ENCODE peak calls at places on chromosomes 6 and 20, in seven cellular contexts. C, H, U, Z, O, J and G are unnamed samples.

GRCh38 chr20:58344741-58345140 is 35.2 kb downstream of the RAB22A start:
- DNase-seq in C (no peak), H (no peak), U (no peak), Z (no peak), O (no peak), J (no peak), G (peak; percentile 30)

GRCh38 chr20:59820204-59821041 is 113.0 kb downstream of the SYCP2 start:
- DNase-seq in C (no peak), H (peak; percentile 57), U (peak; percentile 24), Z (no peak), O (no peak), J (peak; percentile 32), G (peak; percentile 85)

GRCh38 chr20:35856866-35857265 is 85.1 kb downstream of the PHF20 start:
- DNase-seq in C (no peak), H (no peak), U (no peak), Z (no peak), O (no peak), J (no peak), G (no peak)

GRCh38 chr6:14339711-14340590 is 222.4 kb downstream of the CD83 start:
- DNase-seq in C (no peak), H (no peak), U (no peak), Z (no peak), O (no peak), J (no peak), G (no peak)

GRCh38 chr6:98648211-98648914 is 186.0 kb upstream of the POU3F2 start:
- DNase-seq in C (no peak), H (no peak), U (no peak), Z (no peak), O (no peak), J (no peak), G (no peak)

GRCh38 chr6:79574636-79575035 is 37.4 kb upstream of the LCA5 start:
- DNase-seq in C (no peak), H (no peak), U (no peak), Z (no peak), O (no peak), J (no peak), G (peak; percentile 52)

GRCh38 chr6:32836873-32837272 is 1.7 kb downstream of the TAP2 start:
- DNase-seq in C (no peak), H (no peak), U (no peak), Z (no peak), O (no peak), J (no peak), G (no peak)

GRCh38 chr6:81697564-81697963 is 54.9 kb downstream of the TENT5A start:
- DNase-seq in C (no peak), H (no peak), U (no peak), Z (no peak), O (no peak), J (no peak), G (no peak)

GRCh38 chr6:1311400-1312192 is at the start of gene FOXQ1:
- DNase-seq in C (peak; percentile 86), H (no peak), U (peak; percentile 28), Z (no peak), O (peak; percentile 76), J (peak; percentile 83), G (peak; percentile 70)

GRCh38 chr6:44086931-44087574 is 40.2 kb downstream of the MRPL14 start:
- DNase-seq in C (no peak), H (peak; percentile 50), U (peak; percentile 80), Z (no peak), O (no peak), J (peak; percentile 78), G (no peak)

GRCh38 chr6:32845381-32845884 is 1.6 kb upstream of the PSMB8 start:
- DNase-seq in C (no peak), H (no peak), U (no peak), Z (no peak), O (peak; percentile 60), J (peak; percentile 27), G (no peak)

GRCh38 chr6:166572370-166573261 is 13.9 kb downstream of the RAMACL start:
- DNase-seq in C (no peak), H (no peak), U (peak; percentile 50), Z (no peak), O (peak; percentile 62), J (no peak), G (no peak)

GRCh38 chr20:7889736-7890135 is 50.5 kb downstream of the HAO1 start:
- DNase-seq in C (no peak), H (no peak), U (no peak), Z (no peak), O (no peak), J (no peak), G (no peak)

GRCh38 chr20:22339091-22339881 is 245.1 kb downstream of the FOXA2 start:
- DNase-seq in C (no peak), H (no peak), U (peak; percentile 38), Z (peak; percentile 21), O (no peak), J (peak; percentile 66), G (peak; percentile 71)

GRCh38 chr6:6333498-6333897 is 13.0 kb upstream of the F13A1 start:
- DNase-seq in C (no peak), H (no peak), U (no peak), Z (no peak), O (no peak), J (peak; percentile 20), G (no peak)

GRCh38 chr6:45423111-45423900 is 45.6 kb upstream of the SUPT3H start:
- DNase-seq in C (peak; percentile 79), H (no peak), U (peak; percentile 41), Z (peak; percentile 38), O (peak; percentile 47), J (peak; percentile 7), G (peak; percentile 23)

GRCh38 chr6:90110971-90111370 is 185.7 kb downstream of the BACH2 start:
- DNase-seq in C (no peak), H (no peak), U (no peak), Z (no peak), O (no peak), J (no peak), G (no peak)

GRCh38 chr20:24017160-24017761 is 28.7 kb upstream of the GGTLC1 start:
- DNase-seq in C (no peak), H (no peak), U (no peak), Z (no peak), O (no peak), J (no peak), G (peak; percentile 20)

GRCh38 chr6:100877851-100878250 is 3.3 kb downstream of the ASCC3 start:
- DNase-seq in C (no peak), H (no peak), U (no peak), Z (no peak), O (no peak), J (no peak), G (no peak)

GRCh38 chr6:70709826-70710225 is 42.1 kb downstream of the SMAP1 start:
- DNase-seq in C (no peak), H (no peak), U (no peak), Z (no peak), O (no peak), J (no peak), G (peak; percentile 43)

GRCh38 chr6:142323377-142323776 is 21.6 kb downstream of the ADGRG6 start:
- DNase-seq in C (no peak), H (no peak), U (no peak), Z (no peak), O (no peak), J (no peak), G (peak; percentile 75)

GRCh38 chr6:53524455-53524815 is 20.5 kb downstream of the GCLC start:
- DNase-seq in C (no peak), H (no peak), U (no peak), Z (no peak), O (no peak), J (no peak), G (no peak)

GRCh38 chr6:336159-337114 is 44.1 kb downstream of the DUSP22 start:
- DNase-seq in C (no peak), H (no peak), U (no peak), Z (no peak), O (no peak), J (no peak), G (no peak)

GRCh38 chr20:12555369-12555768 is 453.4 kb upstream of the SPTLC3 start:
- DNase-seq in C (no peak), H (no peak), U (no peak), Z (no peak), O (no peak), J (peak; percentile 22), G (no peak)

GRCh38 chr20:12557224-12557623 is 451.5 kb upstream of the SPTLC3 start:
- DNase-seq in C (no peak), H (no peak), U (no peak), Z (no peak), O (no peak), J (no peak), G (no peak)

DNA sequence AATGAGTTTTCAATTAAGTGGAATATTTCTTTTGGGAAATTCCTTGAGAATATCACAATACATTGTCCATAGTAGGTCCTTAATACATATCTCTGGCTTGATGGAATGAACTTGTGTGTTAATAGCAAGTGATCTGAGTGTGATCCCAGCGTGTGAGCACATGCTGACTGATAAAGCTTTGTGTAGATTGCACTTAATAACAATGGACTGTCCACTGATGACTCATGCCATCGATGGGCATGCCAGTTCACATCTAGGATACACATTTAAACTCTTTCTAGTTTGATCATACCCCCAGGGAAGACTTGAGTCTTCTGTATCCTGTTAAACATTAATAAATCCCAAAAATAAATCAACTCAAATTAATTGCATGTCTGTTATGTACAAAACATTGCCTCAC is 454.4 kb upstream of the SPTLC3 start:
- DNase-seq in C (no peak), H (no peak), U (no peak), Z (no peak), O (no peak), J (no peak), G (peak; percentile 84)
- H3K4me1 ChIP-seq in C (no peaks in the 10 kb centered on the region), H (no peaks in the 10 kb centered on the region), U (no peaks in the 10 kb centered on the region), Z (no peaks in the 10 kb centered on the region), O (no peaks in the 10 kb centered on the region), J (peaks cover 10% of the 10 kb centered on the region), G (peaks cover 9% of the 10 kb centered on the region)

GRCh38 chr20:49567421-49568256 is at the start of gene PTGIS:
- DNase-seq in C (peak; percentile 71), H (no peak), U (peak; percentile 87), Z (peak; percentile 61), O (no peak), J (no peak), G (no peak)
- H3K27me3 ChIP-seq in C (peaks cover 41% of the 10 kb centered on the region), H (peaks cover 23% of the 10 kb centered on the region), U (no peaks in the 10 kb centered on the region), Z (no peaks in the 10 kb centered on the region), O (peaks cover 31% of the 10 kb centered on the region), J (peaks cover 7% of the 10 kb centered on the region), G (peaks cover 72% of the 10 kb centered on the region)

GRCh38 chr6:161374971-161375873 is 101.4 kb upstream of the AGPAT4 start:
- DNase-seq in C (no peak), H (peak; percentile 42), U (peak; percentile 78), Z (peak; percentile 26), O (peak; percentile 86), J (peak; percentile 75), G (peak; percentile 20)
- TF ChIP-seq CTCF in C (peak; percentile 34), H (no peak), U (peak; percentile 46), Z (no peak), O (no peak), J (no peak), G (peak; percentile 57)

GRCh38 chr6:150634641-150635292 is 35.1 kb downstream of the PLEKHG1 start:
- DNase-seq in C (no peak), H (no peak), U (no peak), Z (no peak), O (no peak), J (no peak), G (no peak)

GRCh38 chr6:150631283-150631981 is 31.7 kb downstream of the PLEKHG1 start:
- DNase-seq in C (no peak), H (no peak), U (no peak), Z (no peak), O (no peak), J (no peak), G (no peak)

GRCh38 chr6:150631982-150632642 is 32.4 kb downstream of the PLEKHG1 start:
- DNase-seq in C (no peak), H (no peak), U (no peak), Z (no peak), O (no peak), J (peak; percentile 13), G (no peak)

GRCh38 chr6:150633466-150633795 is 33.7 kb downstream of the PLEKHG1 start:
- DNase-seq in C (no peak), H (no peak), U (no peak), Z (no peak), O (no peak), J (no peak), G (no peak)

GRCh38 chr6:150632785-150633465 is 33.2 kb downstream of the PLEKHG1 start:
- DNase-seq in C (no peak), H (no peak), U (no peak), Z (no peak), O (no peak), J (no peak), G (no peak)
- H3K4me1 ChIP-seq in C (peaks cover 10% of the 10 kb centered on the region), H (no peaks in the 10 kb centered on the region), U (no peaks in the 10 kb centered on the region), Z (peaks cover 4% of the 10 kb centered on the region), O (peaks cover 9% of the 10 kb centered on the region), J (peaks cover 5% of the 10 kb centered on the region), G (no peaks in the 10 kb centered on the region)